ENCODE peak calls at places on chromosomes 6 and 20, in eight cellular contexts. X is kidney, Q is IMR-90, H is thoracic aorta, W is spleen, J is stomach, N is suprapubic skin, B is heart left ventricle. S is an unnamed sample.

GRCh38 chr6:2970034-2970685 is 1.2 kb downstream of the SERPINB6 start:
- DNase-seq in J (no peak), H (no peak), Q (peak; percentile 40), B (no peak), W (no peak), N (peak; percentile 59), X (no peak), S (no peak)

GRCh38 chr20:63394069-63394468 is 32.9 kb upstream of the CHRNA4 start:
- DNase-seq in Q (no peak), H (no peak), X (no peak), J (no peak), N (no peak), B (no peak), W (no peak), S (no peak)

GRCh38 chr6:75334266-75335040 is 49.9 kb upstream of the TMEM30A start:
- DNase-seq in B (peak; percentile 15), Q (peak; percentile 72), N (no peak), H (no peak), J (no peak), X (no peak), W (no peak), S (no peak)

GRCh38 chr6:140077712-140078551 is 703.5 kb upstream of the CITED2 start:
- DNase-seq in H (no peak), J (no peak), X (no peak), B (no peak), Q (peak; percentile 54), W (no peak), N (no peak), S (no peak)

GRCh38 chr20:62832212-62832922 is 15.5 kb downstream of the COL9A3 start:
- DNase-seq in J (peak; percentile 81), B (no peak), N (no peak), W (peak; percentile 84), Q (no peak), X (peak; percentile 80), H (no peak), S (no peak)

GRCh38 chr20:4065405-4065841 is 50.1 kb upstream of the RNF24 start:
- DNase-seq in W (no peak), H (no peak), Q (peak; percentile 86), B (no peak), X (no peak), N (no peak), J (no peak), S (no peak)

GRCh38 chr6:111736005-111736607 is 130.4 kb upstream of the TRAF3IP2 start:
- DNase-seq in B (no peak), J (no peak), H (no peak), W (no peak), N (no peak), Q (peak; percentile 50), X (no peak), S (no peak)

GRCh38 chr6:45472383-45472782 is 94.6 kb upstream of the SUPT3H start:
- DNase-seq in J (no peak), H (no peak), N (no peak), W (no peak), Q (peak; percentile 51), X (peak; percentile 72), B (peak; percentile 17), S (no peak)

GRCh38 chr6:149938571-149939462 is 3.0 kb upstream of the ULBP2 start:
- DNase-seq in Q (no peak), B (no peak), N (peak; percentile 77), W (peak; percentile 83), J (no peak), X (peak; percentile 72), H (no peak), S (no peak)

GRCh38 chr6:131199568-131200272 is 64.5 kb downstream of the AKAP7 start:
- DNase-seq in H (no peak), W (peak; percentile 87), X (no peak), N (no peak), Q (peak; percentile 47), J (peak; percentile 34), B (peak; percentile 25), S (no peak)

GRCh38 chr6:97186416-97186999 is 96.5 kb downstream of the MMS22L start:
- DNase-seq in B (peak; percentile 51), Q (peak; percentile 65), X (no peak), J (peak; percentile 60), W (peak; percentile 62), H (no peak), N (no peak), S (peak; percentile 61)

GRCh38 chr6:89818977-89819335 is 638 bp downstream of the MDN1 start:
- DNase-seq in H (no peak), J (no peak), N (no peak), X (no peak), Q (peak; percentile 30), W (no peak), B (no peak), S (no peak)

GRCh38 chr6:43376551-43376981 is 7.1 kb upstream of the ZNF318 start:
- DNase-seq in Q (peak; percentile 59), N (no peak), B (no peak), X (no peak), W (no peak), J (no peak), H (no peak), S (no peak)

GRCh38 chr6:141551318-141551717 is 581.4 kb upstream of the GJE1 start:
- DNase-seq in W (no peak), X (no peak), H (no peak), N (no peak), B (no peak), Q (no peak), J (no peak), S (no peak)

GRCh38 chr6:487956-488355 is 96.4 kb downstream of the IRF4 start:
- DNase-seq in N (no peak), Q (no peak), H (no peak), B (no peak), X (no peak), W (peak; percentile 95), J (no peak), S (no peak)

GRCh38 chr6:53513519-53513966 is 31.4 kb downstream of the GCLC start:
- DNase-seq in J (no peak), X (no peak), Q (no peak), W (no peak), B (no peak), H (no peak), N (no peak), S (no peak)

GRCh38 chr6:13528232-13528631 is 40.8 kb upstream of the GFOD1 start:
- DNase-seq in H (no peak), N (no peak), W (no peak), J (no peak), B (no peak), Q (no peak), X (no peak), S (no peak)

GRCh38 chr6:28544211-28544610 is 18.5 kb downstream of the GPX5 start:
- DNase-seq in N (no peak), W (no peak), B (no peak), X (no peak), Q (no peak), H (no peak), J (no peak), S (no peak)

DNA sequence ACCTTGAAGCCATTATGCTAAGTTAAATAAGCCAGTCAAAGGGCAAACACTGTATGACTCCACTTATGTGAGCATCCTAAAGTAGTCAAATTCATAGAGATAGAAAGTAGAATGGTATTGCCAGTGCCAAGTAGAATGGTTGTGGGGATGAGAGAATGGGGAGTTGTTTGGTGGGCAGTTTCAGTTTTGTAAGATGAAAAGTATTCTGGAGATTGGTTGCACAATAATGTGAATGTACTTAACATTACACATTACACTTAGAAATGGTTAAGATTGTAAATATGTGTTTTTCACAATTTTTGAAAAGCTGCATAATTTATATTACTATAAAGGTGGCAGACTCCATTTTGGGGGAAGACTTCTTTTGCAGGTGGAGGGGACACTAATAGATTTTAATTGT is 51.3 kb upstream of the CARMIL1 start:
- DNase-seq in X (no peak), B (no peak), J (no peak), W (no peak), H (no peak), N (no peak), Q (no peak), S (no peak)
- H3K4me1 ChIP-seq in X (peaks cover 4% of the 10 kb centered on the region), B (no peaks in the 10 kb centered on the region), J (peaks cover 9% of the 10 kb centered on the region), W (peaks cover 9% of the 10 kb centered on the region), H (peaks cover 6% of the 10 kb centered on the region), N (peaks cover 17% of the 10 kb centered on the region), Q (peaks cover 3% of the 10 kb centered on the region), S (peaks cover 5% of the 10 kb centered on the region)

DNA sequence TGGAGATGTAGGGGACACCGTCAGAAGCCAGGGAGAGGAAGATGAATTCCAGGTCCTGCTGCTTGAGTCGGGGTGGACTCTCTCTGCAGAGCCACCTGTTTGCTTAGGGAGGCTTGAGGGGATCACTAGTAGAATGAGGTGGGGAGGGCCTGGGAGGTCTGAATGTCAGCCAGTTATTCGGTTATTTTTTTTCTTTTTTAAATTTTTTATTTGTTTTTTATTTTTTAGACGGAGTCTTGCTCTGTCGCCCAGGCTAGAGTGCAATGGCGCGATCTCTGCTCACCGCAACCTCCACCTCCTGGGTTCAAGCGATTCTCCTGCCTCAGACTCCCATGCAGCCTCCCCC is 8.4 kb downstream of the TEAD3 start:
- DNase-seq in X (no peak), W (no peak), N (no peak), J (no peak), Q (no peak), H (no peak), B (no peak), S (no peak)
- H3K27ac ChIP-seq in X (no peak overlapping the region), W (no peak overlapping the region), N (peak overlapping the region; percentile 95), J (peak overlapping the region; percentile 98), Q (peak overlapping the region; percentile 55), H (peak overlapping the region; percentile 99), B (peak overlapping the region; percentile 63), S (peak overlapping the region; percentile 100)

GRCh38 chr6:35019171-35019570 is 122.0 kb downstream of the TCP11 start:
- DNase-seq in H (no peak), B (no peak), J (no peak), Q (no peak), X (no peak), N (no peak), W (no peak), S (no peak)

GRCh38 chr6:35016417-35017221 is 124.5 kb downstream of the TCP11 start:
- DNase-seq in H (peak; percentile 28), B (peak; percentile 68), X (no peak), N (no peak), Q (peak; percentile 88), W (no peak), J (peak; percentile 31), S (no peak)

GRCh38 chr6:35018746-35019145 is 122.4 kb downstream of the TCP11 start:
- DNase-seq in B (no peak), Q (no peak), J (no peak), X (no peak), H (no peak), N (no peak), W (no peak), S (no peak)

GRCh38 chr6:35017461-35018183 is 123.5 kb downstream of the TCP11 start:
- DNase-seq in W (no peak), Q (no peak), X (peak; percentile 82), B (peak; percentile 54), N (no peak), J (no peak), H (peak; percentile 45), S (peak; percentile 57)

DNA sequence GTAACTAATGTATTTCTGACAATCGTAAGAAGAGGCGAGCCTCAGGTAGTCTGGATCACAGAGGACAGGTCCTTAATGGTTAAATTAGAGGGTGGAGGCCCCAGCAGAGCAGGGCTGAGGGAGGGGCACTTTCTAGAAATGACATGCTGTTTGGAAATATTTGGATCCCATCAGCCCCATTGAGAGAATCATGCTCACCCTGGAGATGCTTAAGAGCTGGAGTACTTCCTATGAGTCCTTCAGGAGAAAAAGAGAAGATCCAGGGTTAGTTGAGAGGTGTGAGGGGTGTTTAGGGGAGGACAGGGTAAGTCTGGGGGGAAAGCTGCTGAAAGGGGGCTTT is 123.0 kb downstream of the TCP11 start:
- DNase-seq in Q (no peak), N (no peak), B (no peak), J (no peak), H (no peak), W (no peak), X (no peak), S (no peak)
- H3K4me1 ChIP-seq in Q (peaks cover 27% of the 10 kb centered on the region), N (peaks cover 62% of the 10 kb centered on the region), B (peaks cover 53% of the 10 kb centered on the region), J (peaks cover 83% of the 10 kb centered on the region), H (peaks cover 25% of the 10 kb centered on the region), W (peaks cover 14% of the 10 kb centered on the region), X (peaks cover 28% of the 10 kb centered on the region), S (peaks cover 60% of the 10 kb centered on the region)

GRCh38 chr20:45812157-45813005 is at the start of gene UBE2C:
- DNase-seq in J (peak; percentile 98), W (peak; percentile 95), Q (peak; percentile 100), N (peak; percentile 99), H (peak; percentile 91), B (peak; percentile 98), X (peak; percentile 98), S (peak; percentile 98)
- H3K27ac ChIP-seq in J (peak within 1 kb of the TSS; percentile 73), W (no peak within 1 kb of the TSS), Q (peak within 1 kb of the TSS; percentile 14), N (no peak within 1 kb of the TSS), H (no peak within 1 kb of the TSS), B (no peak within 1 kb of the TSS), X (no peak within 1 kb of the TSS), S (peak within 1 kb of the TSS; percentile 59)

S was measured in tibial artery.